ENCODE peak calls at places on chromosomes 6 and 20, in ten cellular contexts. R, L, C, W, G, Y, E, O, S and Q are unnamed samples.

GRCh38 chr6:52365871-52366540 is 4.1 kb downstream of the PAQR8 start:
- DNase-seq in O (no peak), Y (no peak), L (peak), S (no peak), G (no peak), E (no peak), R (no peak), C (no peak), W (no peak), Q (peak)

GRCh38 chr20:4038047-4038459 is 22.7 kb upstream of the RNF24 start:
- DNase-seq in W (no peak), G (peak), O (peak), Y (no peak), E (peak), S (no peak), R (peak), C (no peak), L (peak), Q (peak)

GRCh38 chr6:12391472-12391871 is 101.3 kb downstream of the EDN1 start:
- DNase-seq in G (no peak), R (no peak), Y (no peak), E (no peak), L (no peak), O (no peak), C (no peak), W (no peak), S (no peak), Q (no peak)

GRCh38 chr6:104320896-104321295 is 538.8 kb downstream of the HACE1 start:
- DNase-seq in G (no peak), O (no peak), C (no peak), R (no peak), Y (no peak), S (no peak), W (no peak), L (no peak), E (no peak), Q (no peak)

GRCh38 chr20:23446505-23446904 is 6.2 kb downstream of the CST11 start:
- DNase-seq in E (peak), Y (peak), W (no peak), L (peak), G (peak), C (peak), R (no peak), O (no peak), S (no peak), Q (peak)

GRCh38 chr6:53377793-53378192 is 29.0 kb upstream of the ELOVL5 start:
- DNase-seq in R (no peak), E (no peak), Y (no peak), L (no peak), C (no peak), S (no peak), W (no peak), G (no peak), O (no peak), Q (no peak)

GRCh38 chr6:37676071-37676470 is 21.6 kb downstream of the MDGA1 start:
- DNase-seq in R (no peak), Y (no peak), W (no peak), S (no peak), G (no peak), E (no peak), C (no peak), L (no peak), O (no peak), Q (no peak)

GRCh38 chr20:6863798-6864201 is 96.3 kb downstream of the BMP2 start:
- DNase-seq in E (no peak), W (no peak), R (no peak), Y (no peak), L (no peak), S (no peak), C (no peak), G (no peak), O (no peak), Q (no peak)

GRCh38 chr6:7615611-7616383 is 25.8 kb downstream of the SNRNP48 start:
- DNase-seq in E (peak), R (no peak), S (no peak), Y (no peak), O (no peak), L (peak), G (peak), C (peak), W (no peak), Q (peak)

GRCh38 chr6:7621761-7622160 is 31.8 kb downstream of the SNRNP48 start:
- DNase-seq in L (peak), O (no peak), Y (no peak), R (no peak), W (no peak), G (no peak), S (no peak), C (no peak), E (no peak), Q (peak)

GRCh38 chr6:7617954-7618764 is 28.2 kb downstream of the SNRNP48 start:
- DNase-seq in S (peak), O (no peak), L (peak), R (peak), C (no peak), E (peak), W (no peak), Y (no peak), G (no peak), Q (peak)
- TF ChIP-seq CTCF in S (peak), O (no peak), L (no peak), R (no peak), C (no peak), E (peak), W (no peak), Y (no peak), G (no peak), Q (no peak)

GRCh38 chr20:15422966-15423365 is 1085.6 kb upstream of the FLRT3 start:
- DNase-seq in C (no peak), O (no peak), G (no peak), R (no peak), E (no peak), L (no peak), W (no peak), Y (no peak), S (no peak), Q (no peak)

DNA sequence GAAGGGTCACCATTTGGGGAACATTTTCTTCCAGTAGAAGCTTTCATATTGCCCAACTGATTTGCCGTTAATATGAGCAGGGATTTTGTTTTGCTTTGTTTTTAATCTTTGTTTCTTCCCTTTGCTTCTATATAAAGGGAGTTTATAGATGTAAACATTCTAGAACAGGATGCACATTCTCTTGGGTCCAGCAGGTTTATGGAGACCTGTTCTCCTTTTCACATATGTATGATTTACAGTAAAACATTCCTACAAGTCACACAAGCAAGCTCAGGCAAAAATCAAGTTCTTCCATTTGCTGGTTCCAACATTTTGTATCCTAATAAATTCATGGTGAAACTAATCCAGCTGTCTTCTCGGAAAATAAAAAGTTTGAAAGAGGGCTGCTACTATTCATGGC is 1082.4 kb upstream of the FLRT3 start:
- DNase-seq in G (no peak), O (no peak), S (no peak), Y (no peak), R (no peak), L (no peak), W (no peak), C (no peak), E (no peak), Q (no peak)
- H3K4me3 ChIP-seq in G (no peak), O (no peak), S (no peak), Y (no peak), R (no peak), L (no peak), W (no peak), C (no peak), E (no peak), Q (no peak)

DNA sequence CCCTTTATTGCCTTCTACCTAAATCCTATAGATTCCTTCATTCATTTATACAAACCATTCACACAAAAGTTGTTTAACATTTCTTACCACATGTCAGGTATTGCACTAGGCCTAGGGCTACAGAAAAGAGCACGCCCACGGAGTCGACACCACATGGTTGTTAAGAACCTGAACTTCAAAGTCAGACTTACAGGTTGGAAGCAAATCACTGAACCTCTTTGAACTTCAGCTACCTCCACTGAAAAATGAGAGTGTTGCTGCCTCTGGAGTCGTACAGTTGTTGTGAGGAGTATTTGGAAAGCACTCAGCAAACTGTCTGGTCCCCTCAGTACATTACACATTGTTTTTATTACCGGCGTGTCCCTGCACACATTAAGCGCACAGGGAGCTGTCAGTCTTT is 3.3 kb upstream of the SLPI start:
- DNase-seq in L (no peak), G (no peak), E (no peak), S (no peak), R (no peak), W (no peak), O (no peak), C (no peak), Y (no peak), Q (no peak)
- TF ChIP-seq CTCF in L (no peak), G (no peak), E (no peak), S (no peak), R (no peak), W (no peak), O (no peak), C (no peak), Y (no peak), Q (no peak)

DNA sequence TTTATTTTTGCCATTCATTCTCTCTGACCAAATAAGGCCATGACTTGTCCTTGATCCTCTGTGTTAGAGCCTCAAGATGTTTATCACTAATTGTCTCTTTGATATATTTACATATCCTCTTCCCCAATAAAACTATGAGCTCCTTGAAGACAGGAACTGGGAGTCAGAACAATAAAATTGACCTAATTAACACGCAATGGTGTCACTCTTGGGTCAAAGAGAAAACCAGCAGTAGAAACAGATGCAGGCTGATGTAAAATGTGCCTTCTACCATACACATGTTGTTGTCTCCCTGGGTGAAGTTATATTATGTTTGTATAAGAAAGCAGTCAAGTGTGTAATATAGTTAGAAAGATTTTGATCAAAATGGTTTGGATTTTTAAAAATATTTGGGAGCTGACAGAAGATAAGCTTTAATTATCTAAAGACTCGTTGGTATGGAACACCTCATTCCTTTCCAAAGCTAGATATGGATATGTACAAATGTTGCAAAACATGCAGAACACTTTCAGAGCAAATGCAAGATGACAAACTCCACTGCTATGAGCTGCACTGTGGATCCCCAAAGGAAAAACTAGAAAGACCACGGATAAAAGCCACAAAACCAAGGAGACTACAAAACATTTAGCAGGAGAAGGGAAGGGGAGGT is 109.7 kb upstream of the STMND1 start:
- DNase-seq in Y (no peak), S (no peak), C (no peak), E (no peak), W (no peak), L (no peak), R (no peak), O (no peak), G (no peak), Q (no peak)
- H3K4me3 ChIP-seq in Y (no peak), S (no peak), C (no peak), E (no peak), W (no peak), L (no peak), R (no peak), O (no peak), G (no peak), Q (no peak)

DNA sequence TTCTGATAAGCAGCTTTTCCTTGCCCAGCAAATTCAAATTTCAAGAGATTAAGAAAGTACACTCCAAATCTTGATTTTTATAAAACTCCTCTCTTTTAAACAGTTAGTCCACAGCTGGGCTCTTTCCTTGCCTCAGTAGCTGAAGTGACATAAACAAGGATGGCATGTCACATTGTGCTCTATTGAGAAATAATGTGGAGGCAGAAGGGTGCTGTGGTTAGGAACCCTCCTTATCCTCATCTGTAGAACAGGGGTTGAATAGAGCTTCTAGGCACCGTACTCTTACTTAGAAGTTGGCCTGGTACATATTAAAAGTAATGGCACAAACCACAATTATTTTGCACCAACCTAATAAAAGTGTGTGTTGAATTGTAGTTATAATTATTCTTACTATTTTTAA is 70.3 kb downstream of the RSPO3 start:
- DNase-seq in W (no peak), S (no peak), Y (no peak), G (no peak), R (no peak), O (no peak), C (no peak), L (no peak), E (no peak), Q (no peak)
- TF ChIP-seq CTCF in W (no peak), S (no peak), Y (no peak), G (no peak), R (no peak), O (no peak), C (no peak), L (no peak), E (no peak), Q (no peak)

DNA sequence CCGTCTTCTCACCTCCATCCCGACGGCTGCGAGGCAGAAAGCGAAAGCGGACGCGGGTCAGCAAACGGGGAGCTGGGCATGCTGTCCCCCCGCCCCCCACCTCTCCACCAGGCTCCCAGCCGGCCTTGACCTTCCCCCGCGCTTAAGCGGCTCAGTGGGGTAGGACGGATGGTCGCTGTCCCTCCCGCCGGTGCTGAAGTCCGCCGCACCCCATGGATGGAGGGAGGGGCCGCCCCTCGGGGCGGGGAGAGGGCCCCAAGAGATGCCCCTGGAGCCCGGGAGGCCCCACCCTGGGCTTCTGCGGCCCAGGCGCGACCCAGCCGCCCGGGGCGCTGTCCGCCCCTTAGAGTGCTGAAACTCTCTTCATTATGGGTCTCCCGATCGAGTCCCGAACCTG is at the start of gene KCNB1:
- DNase-seq in G (peak), R (peak), O (peak), S (no peak), L (peak), E (peak), Y (peak), W (no peak), C (no peak), Q (peak)
- H3K4me3 ChIP-seq in G (peak), R (peak), O (no peak), S (no peak), L (no peak), E (no peak), Y (peak), W (peak), C (no peak), Q (peak)

DNA sequence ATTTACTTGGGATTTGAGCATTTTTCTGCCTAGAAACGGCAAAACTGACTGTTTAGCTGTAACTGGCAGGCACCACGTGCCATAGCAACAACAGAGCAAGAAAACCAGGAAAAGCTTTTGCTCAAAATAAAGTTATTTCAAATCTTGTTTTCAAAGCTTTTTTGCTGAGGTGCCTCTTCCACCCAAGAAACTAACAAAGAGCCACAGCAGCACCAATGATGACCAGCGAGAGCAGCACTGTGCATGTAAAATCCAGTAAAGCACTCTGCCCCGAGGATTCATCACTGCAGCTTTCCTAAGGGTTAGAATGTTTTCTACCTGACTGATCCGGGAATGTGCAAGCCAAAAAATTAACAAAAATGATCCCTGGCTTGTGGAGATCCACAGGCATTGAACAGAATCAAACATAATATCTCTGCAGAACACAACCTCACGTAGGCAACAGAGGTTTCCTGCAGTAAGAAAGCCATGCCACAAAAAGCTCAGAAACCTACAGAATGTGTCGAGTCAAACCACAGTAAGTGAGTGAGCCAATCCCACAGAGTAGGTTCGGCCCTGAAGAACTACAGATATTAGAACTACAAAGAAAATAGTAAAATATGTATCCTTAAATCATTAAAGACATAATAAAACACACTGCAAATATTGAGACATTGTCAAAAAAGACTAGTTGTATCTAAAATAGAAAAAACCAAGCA is 7.4 kb upstream of the ULBP3 start:
- DNase-seq in E (peak), G (no peak), S (no peak), L (no peak), C (no peak), W (no peak), Y (no peak), R (no peak), O (no peak), Q (no peak)
- TF ChIP-seq CTCF in E (peak), G (peak), S (peak), L (no peak), C (peak), W (no peak), Y (no peak), R (no peak), O (no peak), Q (no peak)

GRCh38 chr6:135129139-135129867 is 51.8 kb upstream of the MYB start:
- DNase-seq in L (no peak), R (no peak), E (no peak), C (no peak), O (no peak), W (no peak), S (no peak), G (no peak), Y (no peak), Q (no peak)
- H3K4me3 ChIP-seq in L (no peak), R (no peak), E (no peak), C (no peak), O (peak), W (no peak), S (no peak), G (no peak), Y (no peak), Q (no peak)